ENCODE peak calls at places on chromosomes 16 and 17, in five cellular contexts. One of them, this sample, is unnamed.

GRCh38 chr16:81014672-81015071 is 7.7 kb downstream of the CENPN start:
- DNase-seq in foreskin fibroblast: no peak
- DNase-seq in kidney epithelial cell: no peak
- DNase-seq in right lobe of liver: no peak
- DNase-seq in pancreas: no peak
- DNase-seq in this sample: no peak

GRCh38 chr17:33461051-33461450 is 168.0 kb upstream of the ASIC2 start:
- DNase-seq in foreskin fibroblast: no peak
- DNase-seq in kidney epithelial cell: no peak
- DNase-seq in right lobe of liver: no peak
- DNase-seq in pancreas: no peak
- DNase-seq in this sample: no peak

GRCh38 chr17:7885357-7886226 is 3.0 kb upstream of the CHD3 start:
- DNase-seq in foreskin fibroblast: no peak
- DNase-seq in kidney epithelial cell: no peak
- DNase-seq in right lobe of liver: peak
- DNase-seq in pancreas: peak
- DNase-seq in this sample: no peak

GRCh38 chr17:56262854-56263253 is 109.6 kb downstream of the ANKFN1 start:
- DNase-seq in foreskin fibroblast: no peak
- DNase-seq in kidney epithelial cell: no peak
- DNase-seq in right lobe of liver: no peak
- DNase-seq in pancreas: no peak
- DNase-seq in this sample: no peak

GRCh38 chr17:38798614-38799500 is 499 bp downstream of the PIP4K2B start:
- DNase-seq in foreskin fibroblast: peak
- DNase-seq in kidney epithelial cell: no peak
- DNase-seq in right lobe of liver: peak
- DNase-seq in pancreas: no peak
- DNase-seq in this sample: peak

GRCh38 chr17:66401364-66401763 is 99.0 kb downstream of the PRKCA start:
- DNase-seq in foreskin fibroblast: no peak
- DNase-seq in kidney epithelial cell: no peak
- DNase-seq in right lobe of liver: no peak
- DNase-seq in pancreas: no peak
- DNase-seq in this sample: no peak

GRCh38 chr17:79792371-79792871 is 4.5 kb downstream of the CBX8 start:
- DNase-seq in foreskin fibroblast: no peak
- DNase-seq in kidney epithelial cell: no peak
- DNase-seq in right lobe of liver: no peak
- DNase-seq in pancreas: peak
- DNase-seq in this sample: no peak

GRCh38 chr17:80984749-80985148 is 6.9 kb upstream of the CHMP6 start:
- DNase-seq in foreskin fibroblast: peak
- DNase-seq in kidney epithelial cell: no peak
- DNase-seq in right lobe of liver: no peak
- DNase-seq in pancreas: no peak
- DNase-seq in this sample: no peak

GRCh38 chr16:6048017-6048416 is 950.4 kb upstream of the EEF2KMT start:
- DNase-seq in foreskin fibroblast: no peak
- DNase-seq in kidney epithelial cell: no peak
- DNase-seq in right lobe of liver: no peak
- DNase-seq in pancreas: no peak
- DNase-seq in this sample: no peak

GRCh38 chr17:40091691-40092397 is 8.5 kb downstream of the NR1D1 start:
- DNase-seq in foreskin fibroblast: no peak
- DNase-seq in kidney epithelial cell: no peak
- DNase-seq in right lobe of liver: no peak
- DNase-seq in pancreas: no peak
- DNase-seq in this sample: no peak

GRCh38 chr16:84036982-84037425 is 5.6 kb downstream of the SLC38A8 start:
- DNase-seq in foreskin fibroblast: no peak
- DNase-seq in kidney epithelial cell: no peak
- DNase-seq in right lobe of liver: no peak
- DNase-seq in pancreas: no peak
- DNase-seq in this sample: no peak

GRCh38 chr16:84032458-84033178 is 10.0 kb downstream of the SLC38A8 start:
- DNase-seq in foreskin fibroblast: no peak
- DNase-seq in kidney epithelial cell: no peak
- DNase-seq in right lobe of liver: no peak
- DNase-seq in pancreas: no peak
- DNase-seq in this sample: no peak

GRCh38 chr16:84033251-84034195 is 9.1 kb downstream of the SLC38A8 start:
- DNase-seq in foreskin fibroblast: no peak
- DNase-seq in kidney epithelial cell: no peak
- DNase-seq in right lobe of liver: no peak
- DNase-seq in pancreas: no peak
- DNase-seq in this sample: no peak

GRCh38 chr16:84036131-84036530 is 6.5 kb downstream of the SLC38A8 start:
- DNase-seq in foreskin fibroblast: no peak
- DNase-seq in kidney epithelial cell: no peak
- DNase-seq in right lobe of liver: no peak
- DNase-seq in pancreas: no peak
- DNase-seq in this sample: no peak

GRCh38 chr16:84034516-84034915 is 8.1 kb downstream of the SLC38A8 start:
- DNase-seq in foreskin fibroblast: no peak
- DNase-seq in kidney epithelial cell: no peak
- DNase-seq in right lobe of liver: no peak
- DNase-seq in pancreas: no peak
- DNase-seq in this sample: no peak
- TF ChIP-seq CTCF in foreskin fibroblast: no peak
- TF ChIP-seq CTCF in kidney epithelial cell: no peak
- TF ChIP-seq CTCF in right lobe of liver: no peak
- TF ChIP-seq CTCF in pancreas: no peak
- TF ChIP-seq CTCF in this sample: no peak

GRCh38 chr17:36641331-36641876 is 40.0 kb downstream of the MRM1 start:
- DNase-seq in foreskin fibroblast: no peak
- DNase-seq in kidney epithelial cell: no peak
- DNase-seq in right lobe of liver: no peak
- DNase-seq in pancreas: no peak
- DNase-seq in this sample: no peak

GRCh38 chr17:36641877-36642845 is 40.8 kb downstream of the MRM1 start:
- DNase-seq in foreskin fibroblast: no peak
- DNase-seq in kidney epithelial cell: no peak
- DNase-seq in right lobe of liver: peak
- DNase-seq in pancreas: no peak
- DNase-seq in this sample: no peak

GRCh38 chr17:36640346-36640745 is 39.0 kb downstream of the MRM1 start:
- DNase-seq in foreskin fibroblast: no peak
- DNase-seq in kidney epithelial cell: no peak
- DNase-seq in right lobe of liver: no peak
- DNase-seq in pancreas: no peak
- DNase-seq in this sample: no peak

GRCh38 chr17:36643086-36643685 is 41.8 kb downstream of the MRM1 start:
- DNase-seq in foreskin fibroblast: no peak
- DNase-seq in kidney epithelial cell: no peak
- DNase-seq in right lobe of liver: no peak
- DNase-seq in pancreas: no peak
- DNase-seq in this sample: no peak

GRCh38 chr17:36640836-36641235 is 39.5 kb downstream of the MRM1 start:
- DNase-seq in foreskin fibroblast: no peak
- DNase-seq in kidney epithelial cell: no peak
- DNase-seq in right lobe of liver: no peak
- DNase-seq in pancreas: no peak
- DNase-seq in this sample: no peak
- H3K4me3 ChIP-seq in foreskin fibroblast: no peak
- H3K4me3 ChIP-seq in kidney epithelial cell: no peak
- H3K4me3 ChIP-seq in right lobe of liver: no peak
- H3K4me3 ChIP-seq in pancreas: no peak
- H3K4me3 ChIP-seq in this sample: no peak

GRCh38 chr16:1770328-1771071 is 843 bp downstream of the NME3 start:
- DNase-seq in foreskin fibroblast: no peak
- DNase-seq in kidney epithelial cell: no peak
- DNase-seq in right lobe of liver: peak
- DNase-seq in pancreas: peak
- DNase-seq in this sample: no peak
- TF ChIP-seq CTCF in foreskin fibroblast: no peak
- TF ChIP-seq CTCF in kidney epithelial cell: no peak
- TF ChIP-seq CTCF in right lobe of liver: no peak
- TF ChIP-seq CTCF in pancreas: no peak
- TF ChIP-seq CTCF in this sample: no peak

DNA sequence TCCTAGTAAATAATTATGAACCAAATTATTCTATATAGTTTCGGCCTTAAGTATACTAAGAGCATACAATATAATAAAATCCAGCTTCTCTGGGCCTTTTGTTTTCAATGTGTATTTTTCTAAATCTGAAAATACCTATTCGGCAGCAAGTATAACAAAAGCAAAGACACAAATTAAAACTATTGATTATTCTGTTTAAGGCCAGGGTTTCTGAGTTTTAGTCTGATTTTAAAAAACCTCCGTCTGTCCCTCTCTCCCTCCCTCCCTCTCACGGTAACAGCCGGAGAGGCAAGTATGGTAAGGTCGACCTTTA is 1.5 kb downstream of the TOB1 start:
- DNase-seq in foreskin fibroblast: no peak
- DNase-seq in kidney epithelial cell: no peak
- DNase-seq in right lobe of liver: no peak
- DNase-seq in pancreas: no peak
- DNase-seq in this sample: no peak
- H3K4me3 ChIP-seq in foreskin fibroblast: peak
- H3K4me3 ChIP-seq in kidney epithelial cell: peak
- H3K4me3 ChIP-seq in right lobe of liver: peak
- H3K4me3 ChIP-seq in pancreas: peak
- H3K4me3 ChIP-seq in this sample: peak

This sample was measured in GM12864.